ENCODE peak calls at places on chromosomes 11 and 22, in seven cellular contexts. T, I, O, Q, X, H and N are unnamed samples. For H3K4me1, the result is how much of the 10 kb centered on the place peaks cover.

GRCh38 chr22:46614070-46614931 is 5.9 kb upstream of the GRAMD4 start:
- DNase-seq in X (no peak), O (no peak), I (no peak), T (no peak), Q (no peak), H (no peak), N (no peak)

GRCh38 chr11:105611414-105611813 is 1.5 kb downstream of the GRIA4 start:
- DNase-seq in Q (no peak), I (no peak), T (no peak), H (no peak), O (peak), X (peak), N (no peak)

GRCh38 chr11:101034076-101034475 is 95.5 kb downstream of the PGR start:
- DNase-seq in O (no peak), T (no peak), H (peak), I (no peak), Q (no peak), X (no peak), N (no peak)

GRCh38 chr11:2268911-2269600 is 1.3 kb downstream of the ASCL2 start:
- DNase-seq in H (peak), T (no peak), X (peak), Q (peak), I (no peak), O (peak), N (peak)

GRCh38 chr11:120134106-120134930 is 3.6 kb downstream of the TRIM29 start:
- DNase-seq in H (peak), T (no peak), X (no peak), O (no peak), I (no peak), Q (peak), N (no peak)

GRCh38 chr22:50621491-50621880 is 6.5 kb downstream of the ARSA start:
- DNase-seq in Q (no peak), I (no peak), X (no peak), O (no peak), H (peak), T (no peak), N (no peak)

GRCh38 chr11:35918716-35919115 is 25.1 kb upstream of the LDLRAD3 start:
- DNase-seq in T (no peak), Q (no peak), O (no peak), H (no peak), I (peak), X (no peak), N (no peak)

GRCh38 chr11:12813371-12814225 is 139.4 kb downstream of the TEAD1 start:
- DNase-seq in I (no peak), H (no peak), T (peak), X (peak), O (no peak), Q (no peak), N (no peak)

GRCh38 chr22:29078036-29078868 is 5.4 kb downstream of the KREMEN1 start:
- DNase-seq in Q (no peak), H (no peak), O (no peak), I (no peak), X (no peak), T (no peak), N (no peak)

GRCh38 chr22:29081499-29082236 is 8.8 kb downstream of the KREMEN1 start:
- DNase-seq in Q (no peak), O (no peak), I (no peak), H (no peak), X (no peak), T (no peak), N (no peak)

GRCh38 chr22:29078869-29079207 is 6.0 kb downstream of the KREMEN1 start:
- DNase-seq in T (no peak), X (no peak), Q (no peak), I (no peak), O (no peak), H (no peak), N (no peak)

GRCh38 chr22:29080061-29080975 is 7.5 kb downstream of the KREMEN1 start:
- DNase-seq in O (no peak), H (no peak), Q (no peak), I (no peak), T (no peak), X (peak), N (peak)

DNA sequence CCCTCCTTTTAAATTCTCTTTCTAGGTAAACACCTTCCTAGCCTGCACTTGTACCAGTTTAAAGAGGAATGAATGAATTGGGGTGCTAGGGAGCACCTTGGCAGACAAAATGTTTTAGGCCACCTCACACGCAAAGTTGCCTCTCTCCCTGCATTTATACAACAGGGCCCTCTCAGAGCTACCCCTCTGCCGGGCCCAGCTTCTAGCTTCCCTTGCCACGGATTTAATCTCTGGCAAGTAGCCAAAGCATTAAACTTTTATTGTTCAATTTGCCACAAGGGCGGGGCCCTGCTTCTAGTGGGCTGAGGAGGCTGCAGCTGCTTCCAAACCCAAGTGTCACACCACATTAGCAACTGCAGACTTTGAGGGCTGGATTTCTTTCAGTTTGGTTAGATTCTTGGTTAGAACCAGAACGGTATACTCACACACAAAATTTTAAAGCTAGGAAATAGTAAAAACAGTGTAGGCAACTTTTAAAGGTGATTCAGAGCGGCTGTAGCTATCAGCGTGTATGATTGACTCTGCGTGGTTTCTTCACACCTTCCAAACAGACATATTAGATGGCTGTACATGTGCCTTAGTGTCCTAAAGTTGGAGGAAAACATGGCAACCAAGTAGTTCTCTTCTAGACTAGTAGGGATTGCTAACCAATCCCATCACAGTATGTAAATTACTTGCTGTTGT is 6.5 kb downstream of the KREMEN1 start:
- DNase-seq in I (no peak), X (no peak), O (no peak), Q (no peak), H (no peak), T (no peak), N (no peak)
- H3K9ac ChIP-seq in I (no peak), X (no peak), O (no peak), Q (no peak), H (no peak), T (no peak), N (no peak)

DNA sequence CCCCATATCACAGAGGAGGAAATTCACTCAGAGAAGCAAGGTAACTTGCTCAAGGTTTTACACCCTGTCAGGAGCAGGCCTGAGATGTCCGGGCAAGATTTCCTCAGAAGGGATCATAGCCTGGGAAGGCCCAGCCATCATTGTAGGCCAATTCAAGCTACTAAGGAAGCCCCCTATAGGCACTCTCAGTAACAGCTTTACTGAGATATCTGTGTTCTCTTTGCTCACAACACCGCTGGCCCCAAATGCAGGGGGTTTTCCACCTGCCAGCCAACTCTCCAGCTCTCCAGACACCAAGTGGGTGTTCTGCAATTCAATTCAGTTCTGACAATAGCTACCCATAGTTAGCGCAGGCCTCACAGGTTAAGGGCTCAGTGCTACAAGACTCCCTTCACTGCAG is 84.0 kb downstream of the SLC36A4 start:
- DNase-seq in I (no peak), O (peak), Q (peak), H (peak), T (no peak), X (no peak), N (no peak)
- H3K4me1 ChIP-seq in I (under half), O (under half), Q (under half), H (under half), T (under half), X (under half), N (under half)

GRCh38 chr11:78372114-78372768 is 45.4 kb downstream of the GAB2 start:
- DNase-seq in H (no peak), O (no peak), T (no peak), X (no peak), I (no peak), Q (no peak), N (no peak)

GRCh38 chr11:78371221-78371899 is 46.3 kb downstream of the GAB2 start:
- DNase-seq in O (no peak), T (no peak), Q (no peak), I (no peak), X (no peak), H (no peak), N (no peak)

GRCh38 chr11:78370406-78371172 is 47.0 kb downstream of the GAB2 start:
- DNase-seq in X (peak), H (no peak), O (no peak), T (peak), Q (no peak), I (no peak), N (no peak)

GRCh38 chr11:78374917-78375316 is 42.7 kb downstream of the GAB2 start:
- DNase-seq in Q (no peak), T (no peak), H (no peak), X (no peak), I (no peak), O (no peak), N (no peak)

DNA sequence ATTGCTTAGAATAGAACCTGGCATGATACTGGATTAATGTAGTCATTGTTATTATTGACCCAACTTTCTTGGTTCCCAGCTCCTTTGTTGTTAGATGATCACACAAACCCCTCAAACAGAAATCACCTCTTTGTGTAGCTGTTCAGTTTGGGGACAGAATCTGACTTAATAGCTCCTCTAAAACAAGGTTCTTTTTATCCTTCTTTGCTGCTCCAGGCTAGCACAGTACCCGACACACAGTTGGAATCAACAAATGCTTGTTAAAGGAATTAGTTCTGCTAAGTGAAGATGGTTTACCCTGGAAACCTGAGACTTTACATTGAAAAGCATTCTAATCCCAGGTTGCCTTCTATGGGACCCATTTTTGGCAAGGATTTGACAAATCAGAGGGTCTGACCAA is 43.9 kb downstream of the GAB2 start:
- DNase-seq in I (no peak), X (no peak), Q (no peak), T (no peak), H (no peak), O (no peak), N (no peak)
- H2AK5ac ChIP-seq in I (no peak), X (no peak), Q (no peak), T (no peak), H (no peak), O (no peak), N (no peak)

GRCh38 chr22:23207786-23208325 is 27.5 kb downstream of the BCR start:
- DNase-seq in Q (no peak), H (no peak), X (no peak), I (no peak), O (no peak), T (no peak), N (no peak)
- H3K9ac ChIP-seq in Q (no peak), H (no peak), X (no peak), I (peak), O (no peak), T (no peak), N (no peak)

GRCh38 chr22:49052023-49052538 is 775.6 kb downstream of the BRD1 start:
- DNase-seq in X (no peak), I (no peak), Q (no peak), H (peak), O (no peak), T (no peak), N (no peak)

GRCh38 chr22:49048591-49048990 is 779.1 kb downstream of the BRD1 start:
- DNase-seq in I (no peak), T (no peak), H (no peak), Q (no peak), O (no peak), X (no peak), N (no peak)

GRCh38 chr22:49047461-49047860 is 780.2 kb downstream of the BRD1 start:
- DNase-seq in H (no peak), I (no peak), O (no peak), X (no peak), T (peak), Q (no peak), N (no peak)

GRCh38 chr22:49051491-49052022 is 776.1 kb downstream of the BRD1 start:
- DNase-seq in I (no peak), Q (no peak), O (no peak), T (no peak), X (no peak), H (no peak), N (no peak)

GRCh38 chr22:49049691-49050090 is 778.0 kb downstream of the BRD1 start:
- DNase-seq in H (no peak), O (no peak), I (no peak), T (no peak), X (no peak), Q (no peak), N (no peak)
- H3K4me1 ChIP-seq in H (under half), O (under half), I (under half), T (under half), X (under half), Q (under half), N (under half)